ENCODE peak calls at places on chromosomes 6 and 20, in nine cellular contexts. J is cardiac muscle cell, Q is Peyer's patch, W is fibroblast of villous mesenchyme, H is endothelial cell, C is Calu3, Y is pancreas, X is omental fat pad, S is OCI-LY7. A is an unnamed sample.

GRCh38 chr6:109093732-109094131 is 914 bp downstream of the SESN1 start:
- DNase-seq in H (no peak), Y (no peak), C (no peak), Q (no peak), S (no peak), J (no peak), X (no peak), W (peak; percentile 29), A (no peak)

GRCh38 chr6:138970159-138970558 is 17.9 kb downstream of the REPS1 start:
- DNase-seq in Q (no peak), X (no peak), H (no peak), W (no peak), Y (no peak), J (no peak), C (no peak), S (no peak), A (no peak)

GRCh38 chr6:159728552-159728951 is 1.2 kb downstream of the WTAP start:
- DNase-seq in Y (no peak), W (no peak), Q (no peak), X (no peak), J (no peak), H (no peak), C (no peak), S (peak; percentile 31), A (no peak)

GRCh38 chr6:81820422-81820821 is 67.9 kb upstream of the TENT5A start:
- DNase-seq in W (no peak), Q (no peak), Y (no peak), H (no peak), J (no peak), S (no peak), C (no peak), X (no peak), A (no peak)

GRCh38 chr20:11377761-11378160 is 539.9 kb upstream of the BTBD3 start:
- DNase-seq in X (no peak), W (no peak), Q (no peak), Y (no peak), S (no peak), C (no peak), H (no peak), J (no peak), A (no peak)

GRCh38 chr6:107624541-107624940 is 134.6 kb downstream of the SOBP start:
- DNase-seq in S (no peak), Q (no peak), Y (no peak), J (no peak), X (no peak), H (no peak), C (no peak), W (no peak), A (no peak)

GRCh38 chr20:23765578-23765977 is 14.8 kb upstream of the CST1 start:
- DNase-seq in J (no peak), Y (no peak), W (no peak), Q (no peak), X (no peak), H (no peak), S (no peak), C (no peak), A (no peak)

GRCh38 chr20:38126146-38126912 is 38.7 kb downstream of the TGM2 start:
- DNase-seq in Y (no peak), X (peak; percentile 18), Q (no peak), W (peak; percentile 71), S (no peak), J (no peak), H (no peak), C (peak; percentile 89), A (peak; percentile 68)

GRCh38 chr6:168828035-168828434 is 387.1 kb downstream of the SMOC2 start:
- DNase-seq in J (no peak), Q (no peak), Y (no peak), H (no peak), X (no peak), C (no peak), S (no peak), W (no peak), A (no peak)

GRCh38 chr20:23244207-23244915 is 106.2 kb upstream of the NXT1 start:
- DNase-seq in S (no peak), W (peak; percentile 40), X (no peak), H (no peak), Q (no peak), J (no peak), Y (no peak), C (no peak), A (no peak)

GRCh38 chr20:22213271-22213670 is 371.1 kb downstream of the FOXA2 start:
- DNase-seq in X (no peak), J (no peak), C (no peak), Y (no peak), H (no peak), Q (no peak), W (no peak), S (no peak), A (no peak)

GRCh38 chr20:37071481-37071911 is 24.3 kb downstream of the RBL1 start:
- DNase-seq in W (peak; percentile 58), X (no peak), H (no peak), Q (peak; percentile 39), S (no peak), J (no peak), Y (no peak), C (no peak), A (no peak)

GRCh38 chr6:71642793-71643192 is 243.6 kb upstream of the RIMS1 start:
- DNase-seq in Y (no peak), Q (no peak), W (no peak), X (no peak), H (no peak), J (no peak), C (no peak), S (no peak), A (no peak)

GRCh38 chr20:37668166-37668565 is 25.7 kb upstream of the CTNNBL1 start:
- DNase-seq in X (no peak), S (no peak), C (no peak), Y (no peak), Q (no peak), W (no peak), H (no peak), J (no peak), A (no peak)

GRCh38 chr6:35688605-35689322 is at the start of gene FKBP5:
- DNase-seq in Q (peak; percentile 97), C (peak; percentile 97), Y (peak; percentile 90), H (peak; percentile 87), W (peak; percentile 92), J (peak; percentile 95), X (peak; percentile 93), S (peak; percentile 95), A (peak; percentile 85)

GRCh38 chr6:35690484-35690883 is 1.8 kb upstream of the FKBP5 start:
- DNase-seq in Y (no peak), H (no peak), C (no peak), Q (no peak), S (no peak), J (no peak), W (no peak), X (no peak), A (no peak)

GRCh38 chr6:35686441-35686840 is 2.3 kb downstream of the FKBP5 start:
- DNase-seq in Q (no peak), X (no peak), J (no peak), H (no peak), W (no peak), C (no peak), S (no peak), Y (no peak), A (no peak)

GRCh38 chr6:35686873-35687557 is 1.7 kb downstream of the FKBP5 start:
- DNase-seq in C (no peak), J (no peak), S (peak; percentile 37), X (no peak), H (no peak), Y (no peak), W (no peak), Q (no peak), A (no peak)

DNA sequence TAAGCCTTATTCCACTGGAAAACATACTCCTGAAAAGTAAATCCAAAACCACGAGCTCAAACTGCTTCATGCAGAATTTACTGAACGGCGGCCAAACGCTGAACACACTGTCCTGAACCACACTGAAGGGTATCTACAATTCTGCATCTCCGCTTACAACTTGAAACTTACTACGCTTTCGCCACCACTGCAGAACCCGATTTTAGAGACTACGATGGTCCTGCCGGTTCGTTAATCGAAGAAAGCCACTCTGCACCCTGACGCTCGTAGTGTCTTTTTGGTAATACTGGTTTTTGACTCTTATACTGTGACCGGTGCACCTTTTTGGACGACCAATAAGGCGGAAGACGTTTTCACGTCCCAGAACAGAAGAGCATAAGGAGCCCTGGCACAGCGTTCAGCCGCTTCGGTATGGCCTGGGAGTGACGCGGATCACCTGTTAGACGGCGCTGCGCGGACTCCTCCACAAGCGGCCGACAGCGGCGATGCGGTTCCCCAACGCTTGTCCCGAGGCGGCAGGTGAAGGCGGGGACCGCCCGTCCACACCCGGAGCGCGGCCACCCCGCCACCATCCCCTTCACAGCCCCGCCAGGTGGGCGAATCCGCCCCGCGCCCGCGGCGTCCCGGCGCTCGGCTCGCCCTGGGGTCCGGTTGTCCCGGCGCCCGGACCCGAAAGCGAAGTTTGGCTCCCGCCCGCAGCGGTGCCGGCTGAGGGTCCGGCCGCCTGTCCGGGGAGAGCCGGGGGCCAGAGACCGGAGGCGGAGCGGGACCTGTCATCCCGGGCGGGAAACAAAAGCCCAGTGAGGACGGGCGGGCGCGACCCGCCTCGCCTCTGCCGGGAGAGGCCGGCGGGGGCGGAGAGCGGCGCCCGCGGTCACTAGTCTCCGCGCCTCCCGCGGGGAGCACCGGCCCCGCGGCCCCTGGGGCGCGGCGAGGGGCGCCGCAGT is 784 bp downstream of the FKBP5 start:
- DNase-seq in W (peak; percentile 57), C (peak; percentile 75), Q (peak; percentile 63), X (no peak), Y (peak; percentile 62), J (peak; percentile 70), H (peak; percentile 40), S (peak; percentile 86), A (peak; percentile 76)
- TF ChIP-seq CTCF in W (no peak), C (no peak), Q (no peak), X (no peak), Y (no peak), J (no peak), H (no peak), S (peak; percentile 7), A (no peak)

DNA sequence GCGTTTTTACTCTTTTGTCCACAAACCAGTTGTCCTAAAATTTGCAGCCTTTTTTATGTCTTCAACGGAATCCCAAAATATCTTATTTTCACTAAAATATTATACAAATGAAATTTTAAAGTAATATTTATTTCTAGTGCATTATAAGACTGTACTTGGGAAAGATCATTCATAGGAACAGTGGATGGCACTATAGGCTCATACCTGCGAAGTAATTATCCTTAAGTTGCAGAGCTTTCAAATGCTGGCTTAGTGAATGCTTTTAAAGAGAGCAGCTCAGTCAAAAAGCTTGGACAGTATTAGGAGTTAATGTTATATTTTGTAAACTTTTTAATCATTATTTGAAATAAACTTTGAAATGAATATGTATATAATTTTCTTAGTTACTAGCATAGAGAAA is 254.9 kb downstream of the CDKAL1 start:
- DNase-seq in X (no peak), H (no peak), Y (no peak), S (no peak), W (peak; percentile 30), J (no peak), Q (no peak), C (no peak), A (no peak)
- TF ChIP-seq CTCF in X (no peak), H (no peak), Y (no peak), S (no peak), W (peak; percentile 15), J (no peak), Q (no peak), C (no peak), A (peak; percentile 32)

GRCh38 chr20:653110-653589 is at the start of gene SRXN1:
- DNase-seq in J (peak; percentile 93), C (peak; percentile 91), S (peak; percentile 95), H (peak; percentile 87), Y (peak; percentile 91), Q (peak; percentile 83), X (peak; percentile 67), W (peak; percentile 94), A (peak; percentile 67)
- TF ChIP-seq CTCF in J (peak; percentile 40), C (peak; percentile 69), S (peak; percentile 85), H (peak; percentile 73), Y (peak; percentile 45), Q (peak; percentile 15), X (no peak), W (peak; percentile 48), A (no peak)

GRCh38 chr6:97978855-97979271 is 695.8 kb upstream of the MMS22L start:
- DNase-seq in Q (no peak), S (no peak), W (no peak), Y (no peak), J (no peak), X (no peak), H (peak; percentile 9), C (no peak), A (no peak)
- TF ChIP-seq CTCF in Q (no peak), S (no peak), W (no peak), Y (no peak), J (no peak), X (no peak), H (no peak), C (no peak), A (no peak)